ENCODE peak calls at places on chromosomes 1 and 21, in six cellular contexts. One of them, this sample, is unnamed.

GRCh38 chr1:156608981-156609380 is 7.7 kb upstream of the GPATCH4 start:
- DNase-seq in H9: no peak
- DNase-seq in IMR-90: no peak
- DNase-seq in mesenchymal stem cell: peak; percentile 40
- DNase-seq in mesendoderm: no peak
- DNase-seq in H1: no peak
- DNase-seq in this sample: no peak

GRCh38 chr21:42574234-42575027 is 60.8 kb downstream of the SLC37A1 start:
- DNase-seq in IMR-90: peak; percentile 13
- DNase-seq in H1: no peak
- DNase-seq in mesenchymal stem cell: peak; percentile 17
- DNase-seq in H9: no peak
- DNase-seq in mesendoderm: no peak
- DNase-seq in this sample: no peak

GRCh38 chr1:15390667-15391066 is 19.0 kb upstream of the EFHD2 start:
- DNase-seq in H9: peak; percentile 50
- DNase-seq in mesendoderm: no peak
- DNase-seq in H1: no peak
- DNase-seq in mesenchymal stem cell: no peak
- DNase-seq in IMR-90: no peak
- DNase-seq in this sample: no peak

GRCh38 chr21:43958364-43959158 is 53.5 kb upstream of the TRAPPC10 start:
- DNase-seq in H9: no peak
- DNase-seq in mesenchymal stem cell: no peak
- DNase-seq in IMR-90: no peak
- DNase-seq in H1: no peak
- DNase-seq in mesendoderm: no peak
- DNase-seq in this sample: no peak

GRCh38 chr1:174875306-174875705 is 124.4 kb upstream of the CACYBP start:
- DNase-seq in H9: peak; percentile 44
- DNase-seq in mesenchymal stem cell: no peak
- DNase-seq in IMR-90: no peak
- DNase-seq in mesendoderm: peak; percentile 56
- DNase-seq in H1: no peak
- DNase-seq in this sample: no peak

GRCh38 chr1:15708486-15709137 is 24.5 kb downstream of the PLEKHM2 start:
- DNase-seq in IMR-90: no peak
- DNase-seq in mesenchymal stem cell: no peak
- DNase-seq in H9: no peak
- DNase-seq in mesendoderm: no peak
- DNase-seq in H1: no peak
- DNase-seq in this sample: no peak

GRCh38 chr1:110555807-110556470 is 37.0 kb upstream of the KCNA10 start:
- DNase-seq in IMR-90: no peak
- DNase-seq in H1: no peak
- DNase-seq in mesendoderm: no peak
- DNase-seq in H9: peak; percentile 25
- DNase-seq in mesenchymal stem cell: no peak
- DNase-seq in this sample: no peak

GRCh38 chr21:17428484-17428869 is 84.4 kb upstream of the CXADR start:
- DNase-seq in H9: no peak
- DNase-seq in IMR-90: no peak
- DNase-seq in H1: no peak
- DNase-seq in mesendoderm: no peak
- DNase-seq in mesenchymal stem cell: no peak
- DNase-seq in this sample: no peak

GRCh38 chr1:231424950-231425805 is 3.1 kb upstream of the EGLN1 start:
- DNase-seq in H1: no peak
- DNase-seq in IMR-90: no peak
- DNase-seq in H9: no peak
- DNase-seq in mesendoderm: no peak
- DNase-seq in mesenchymal stem cell: no peak
- DNase-seq in this sample: no peak

GRCh38 chr1:225343618-225344017 is 84.2 kb downstream of the LBR start:
- DNase-seq in IMR-90: peak; percentile 1
- DNase-seq in H1: no peak
- DNase-seq in H9: no peak
- DNase-seq in mesendoderm: no peak
- DNase-seq in mesenchymal stem cell: peak; percentile 17
- DNase-seq in this sample: no peak

GRCh38 chr1:98315309-98315708 is 346.2 kb upstream of the SNX7 start:
- DNase-seq in mesenchymal stem cell: peak; percentile 49
- DNase-seq in mesendoderm: no peak
- DNase-seq in H1: no peak
- DNase-seq in H9: no peak
- DNase-seq in IMR-90: peak; percentile 81
- DNase-seq in this sample: no peak

GRCh38 chr1:104402178-104402577 is 652.5 kb downstream of the AMY1C start:
- DNase-seq in IMR-90: no peak
- DNase-seq in mesenchymal stem cell: no peak
- DNase-seq in mesendoderm: no peak
- DNase-seq in H9: no peak
- DNase-seq in H1: no peak
- DNase-seq in this sample: no peak

GRCh38 chr1:188117436-188117835 is 1288.7 kb downstream of the PLA2G4A start:
- DNase-seq in IMR-90: no peak
- DNase-seq in mesenchymal stem cell: no peak
- DNase-seq in mesendoderm: no peak
- DNase-seq in H9: no peak
- DNase-seq in H1: no peak
- DNase-seq in this sample: no peak

GRCh38 chr1:201265771-201266170 is 17.5 kb upstream of the PKP1 start:
- DNase-seq in H1: no peak
- DNase-seq in mesendoderm: no peak
- DNase-seq in H9: no peak
- DNase-seq in IMR-90: peak; percentile 36
- DNase-seq in mesenchymal stem cell: peak; percentile 6
- DNase-seq in this sample: no peak

GRCh38 chr21:44695176-44695575 is 1.8 kb upstream of the KRTAP10-12 start:
- DNase-seq in H1: no peak
- DNase-seq in H9: peak; percentile 25
- DNase-seq in IMR-90: no peak
- DNase-seq in mesendoderm: no peak
- DNase-seq in mesenchymal stem cell: no peak
- DNase-seq in this sample: no peak

GRCh38 chr21:27173052-27173451 is 206.2 kb upstream of the ADAMTS5 start:
- DNase-seq in IMR-90: no peak
- DNase-seq in mesendoderm: no peak
- DNase-seq in mesenchymal stem cell: no peak
- DNase-seq in H1: no peak
- DNase-seq in H9: no peak
- DNase-seq in this sample: no peak

GRCh38 chr1:223421676-223422075 is 28.5 kb downstream of the CCDC185 start:
- DNase-seq in H1: no peak
- DNase-seq in mesendoderm: no peak
- DNase-seq in H9: no peak
- DNase-seq in IMR-90: peak; percentile 12
- DNase-seq in mesenchymal stem cell: no peak
- DNase-seq in this sample: no peak
- H4K8ac ChIP-seq in H1: no peak overlapping the region
- H4K8ac ChIP-seq in mesendoderm: no peak overlapping the region
- H4K8ac ChIP-seq in H9: no peak overlapping the region
- H4K8ac ChIP-seq in IMR-90: no peak overlapping the region
- H4K8ac ChIP-seq in mesenchymal stem cell: no peak overlapping the region
- H4K8ac ChIP-seq in this sample: no peak overlapping the region

GRCh38 chr1:214124915-214125314 is 137.1 kb downstream of the PROX1 start:
- DNase-seq in mesendoderm: no peak
- DNase-seq in H1: no peak
- DNase-seq in H9: no peak
- DNase-seq in IMR-90: no peak
- DNase-seq in mesenchymal stem cell: no peak
- DNase-seq in this sample: no peak
- H2BK120ac ChIP-seq in mesendoderm: no peak overlapping the region
- H2BK120ac ChIP-seq in H1: no peak overlapping the region
- H2BK120ac ChIP-seq in H9: no peak overlapping the region
- H2BK120ac ChIP-seq in IMR-90: no peak overlapping the region
- H2BK120ac ChIP-seq in mesenchymal stem cell: no peak overlapping the region
- H2BK120ac ChIP-seq in this sample: no peak overlapping the region

DNA sequence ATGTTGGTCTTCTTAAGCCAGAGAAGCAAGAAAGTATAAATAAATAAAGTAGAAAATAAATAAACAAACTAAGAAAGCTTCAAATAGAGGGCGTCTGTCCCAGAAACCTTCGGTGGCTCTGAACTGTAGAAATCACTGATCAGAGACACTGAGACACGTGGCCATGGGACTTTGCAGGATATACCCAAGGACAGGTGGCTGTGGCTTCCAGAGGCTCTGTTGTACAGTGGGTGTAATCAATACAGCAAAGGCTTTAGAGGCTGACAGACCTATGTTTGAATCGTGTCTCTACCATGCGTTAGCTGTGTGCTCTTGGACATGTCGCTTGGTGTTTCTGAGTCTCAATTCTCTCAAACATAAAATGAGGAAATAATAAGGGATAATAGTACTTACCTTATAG is 41.0 kb upstream of the EPS15 start:
- DNase-seq in mesenchymal stem cell: no peak
- DNase-seq in mesendoderm: no peak
- DNase-seq in H1: no peak
- DNase-seq in IMR-90: no peak
- DNase-seq in H9: no peak
- DNase-seq in this sample: no peak
- H4K8ac ChIP-seq in mesenchymal stem cell: no peak overlapping the region
- H4K8ac ChIP-seq in mesendoderm: no peak overlapping the region
- H4K8ac ChIP-seq in H1: no peak overlapping the region
- H4K8ac ChIP-seq in IMR-90: no peak overlapping the region
- H4K8ac ChIP-seq in H9: no peak overlapping the region
- H4K8ac ChIP-seq in this sample: no peak overlapping the region

GRCh38 chr1:228851196-228851595 is 115.9 kb downstream of the RHOU start:
- DNase-seq in mesendoderm: no peak
- DNase-seq in H1: no peak
- DNase-seq in IMR-90: no peak
- DNase-seq in mesenchymal stem cell: no peak
- DNase-seq in H9: peak; percentile 10
- DNase-seq in this sample: no peak

GRCh38 chr1:228849011-228849541 is 113.8 kb downstream of the RHOU start:
- DNase-seq in mesendoderm: peak; percentile 62
- DNase-seq in mesenchymal stem cell: no peak
- DNase-seq in IMR-90: no peak
- DNase-seq in H1: no peak
- DNase-seq in H9: peak; percentile 49
- DNase-seq in this sample: no peak

GRCh38 chr1:228850141-228851100 is 115.1 kb downstream of the RHOU start:
- DNase-seq in mesenchymal stem cell: no peak
- DNase-seq in mesendoderm: no peak
- DNase-seq in H9: peak; percentile 15
- DNase-seq in IMR-90: peak; percentile 58
- DNase-seq in H1: no peak
- DNase-seq in this sample: no peak

GRCh38 chr1:228846952-228847351 is 111.7 kb downstream of the RHOU start:
- DNase-seq in mesenchymal stem cell: no peak
- DNase-seq in IMR-90: no peak
- DNase-seq in H1: no peak
- DNase-seq in mesendoderm: no peak
- DNase-seq in H9: no peak
- DNase-seq in this sample: no peak

GRCh38 chr1:228848406-228848805 is 113.1 kb downstream of the RHOU start:
- DNase-seq in mesenchymal stem cell: no peak
- DNase-seq in mesendoderm: no peak
- DNase-seq in IMR-90: no peak
- DNase-seq in H9: no peak
- DNase-seq in H1: no peak
- DNase-seq in this sample: no peak
- H2BK120ac ChIP-seq in mesenchymal stem cell: no peak overlapping the region
- H2BK120ac ChIP-seq in mesendoderm: no peak overlapping the region
- H2BK120ac ChIP-seq in IMR-90: no peak overlapping the region
- H2BK120ac ChIP-seq in H9: no peak overlapping the region
- H2BK120ac ChIP-seq in H1: peak overlapping the region; percentile 24
- H2BK120ac ChIP-seq in this sample: no peak overlapping the region

GRCh38 chr1:27402349-27402754 is 9.9 kb downstream of the GPR3 start:
- DNase-seq in IMR-90: peak; percentile 55
- DNase-seq in H9: peak; percentile 81
- DNase-seq in mesenchymal stem cell: peak; percentile 55
- DNase-seq in mesendoderm: peak; percentile 80
- DNase-seq in H1: no peak
- DNase-seq in this sample: no peak
- H4K8ac ChIP-seq in IMR-90: peak overlapping the region; percentile 35
- H4K8ac ChIP-seq in H9: no peak overlapping the region
- H4K8ac ChIP-seq in mesenchymal stem cell: peak overlapping the region; percentile 70
- H4K8ac ChIP-seq in mesendoderm: no peak overlapping the region
- H4K8ac ChIP-seq in H1: no peak overlapping the region
- H4K8ac ChIP-seq in this sample: no peak overlapping the region

GRCh38 chr1:52056937-52057231 is 789 bp downstream of the BTF3L4 start:
- DNase-seq in mesendoderm: no peak
- DNase-seq in mesenchymal stem cell: no peak
- DNase-seq in IMR-90: no peak
- DNase-seq in H1: no peak
- DNase-seq in H9: no peak
- DNase-seq in this sample: no peak

GRCh38 chr1:52055066-52055853 is at the start of gene TXNDC12:
- DNase-seq in mesendoderm: peak; percentile 97
- DNase-seq in H1: peak; percentile 67
- DNase-seq in IMR-90: peak; percentile 91
- DNase-seq in H9: peak; percentile 93
- DNase-seq in mesenchymal stem cell: peak; percentile 96
- DNase-seq in this sample: peak; percentile 78

GRCh38 chr1:52057245-52057644 is 1.1 kb downstream of the BTF3L4 start:
- DNase-seq in H9: no peak
- DNase-seq in H1: no peak
- DNase-seq in IMR-90: no peak
- DNase-seq in mesendoderm: no peak
- DNase-seq in mesenchymal stem cell: no peak
- DNase-seq in this sample: no peak

GRCh38 chr1:52055854-52056109 is 313 bp upstream of the BTF3L4 start:
- DNase-seq in mesendoderm: no peak
- DNase-seq in mesenchymal stem cell: no peak
- DNase-seq in IMR-90: no peak
- DNase-seq in H9: no peak
- DNase-seq in H1: no peak
- DNase-seq in this sample: no peak

DNA sequence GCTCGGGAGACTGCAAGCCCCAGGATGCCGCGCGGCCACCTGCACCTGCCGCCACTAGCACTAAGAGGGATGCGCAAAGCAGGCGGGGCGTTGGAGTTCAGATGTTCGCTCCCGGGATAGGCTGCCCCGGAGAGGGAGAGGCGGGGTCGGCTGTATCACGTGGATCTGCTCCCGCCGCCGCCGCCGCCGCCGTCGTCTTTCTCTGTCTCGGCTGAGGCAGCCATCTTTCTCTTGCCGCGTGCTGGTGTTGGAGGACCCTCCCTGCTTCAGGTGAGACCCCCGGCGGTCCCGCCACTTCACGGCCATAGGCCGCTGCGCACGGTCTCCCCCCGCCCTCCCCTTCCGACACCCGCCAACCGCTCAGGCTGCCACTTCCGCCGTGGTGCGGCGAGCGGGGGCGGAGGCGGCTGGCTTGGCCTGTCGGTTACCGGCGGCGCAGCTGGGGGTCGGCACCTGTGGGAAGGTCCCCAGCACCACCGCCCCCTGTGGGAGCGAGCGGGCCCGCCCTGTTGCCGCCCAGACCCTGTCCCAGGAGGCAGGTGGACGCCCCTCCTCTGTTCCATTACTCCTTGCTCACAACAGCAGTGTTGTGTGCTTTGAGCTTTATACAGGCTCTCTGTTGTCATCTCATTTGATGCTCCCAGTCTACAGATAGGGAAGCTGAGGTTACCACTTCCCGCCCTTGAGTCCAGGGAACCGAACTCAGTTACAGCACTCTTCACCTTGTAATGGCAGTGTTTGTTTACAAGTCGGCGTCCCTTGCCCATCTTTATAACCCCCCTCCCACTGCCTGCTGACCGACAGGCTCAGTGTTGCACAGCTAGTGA is at the start of gene BTF3L4:
- DNase-seq in H1: peak; percentile 73
- DNase-seq in mesendoderm: peak; percentile 99
- DNase-seq in H9: peak; percentile 98
- DNase-seq in IMR-90: peak; percentile 89
- DNase-seq in mesenchymal stem cell: peak; percentile 94
- DNase-seq in this sample: peak; percentile 87
- H2BK120ac ChIP-seq in H1: peak within 1 kb of the TSS; percentile 41
- H2BK120ac ChIP-seq in mesendoderm: no peak within 1 kb of the TSS
- H2BK120ac ChIP-seq in H9: peak within 1 kb of the TSS; percentile 97
- H2BK120ac ChIP-seq in IMR-90: peak within 1 kb of the TSS; percentile 87
- H2BK120ac ChIP-seq in mesenchymal stem cell: peak within 1 kb of the TSS; percentile 94
- H2BK120ac ChIP-seq in this sample: no peak within 1 kb of the TSS